ENCODE peak calls at places on chromosomes 11 and 22, in six cellular contexts. One of them, this sample, is unnamed.

GRCh38 chr22:31241936-31242335 is 29.8 kb downstream of the LIMK2 start:
- DNase-seq in stimulated activated CD4-positive, alpha-beta T cell treated with anti-CD3 and anti-CD28 coated beads, TNF-alpha, amount 100 ng/mL, for 1 hour: no peak
- DNase-seq in hypothalamus: no peak
- DNase-seq in CD14-positive monocyte: no peak
- DNase-seq in stimulated activated naive CD8-positive, alpha-beta T cell treated with anti-CD3 and anti-CD28 coated beads, Interleukin-15, Interleukin-2, amounts not matched to agents 100 U/mL and 50 U/mL, for 24 hours: no peak
- DNase-seq in activated CD8-positive, alpha-beta memory T cell treated with anti-CD3 and anti-CD28 coated beads, Interleukin-2, amount 10 ng/mL, durations not matched to agents 7 days and 5 days: no peak
- DNase-seq in this sample: no peak

GRCh38 chr11:119712006-119712405 is 17.0 kb downstream of the NECTIN1 start:
- DNase-seq in stimulated activated naive CD8-positive, alpha-beta T cell treated with anti-CD3 and anti-CD28 coated beads, Interleukin-15, Interleukin-2, amounts not matched to agents 100 U/mL and 50 U/mL, for 24 hours: no peak
- DNase-seq in hypothalamus: no peak
- DNase-seq in stimulated activated CD4-positive, alpha-beta T cell treated with anti-CD3 and anti-CD28 coated beads, TNF-alpha, amount 100 ng/mL, for 1 hour: no peak
- DNase-seq in CD14-positive monocyte: no peak
- DNase-seq in activated CD8-positive, alpha-beta memory T cell treated with anti-CD3 and anti-CD28 coated beads, Interleukin-2, amount 10 ng/mL, durations not matched to agents 7 days and 5 days: no peak
- DNase-seq in this sample: no peak

GRCh38 chr11:74024630-74025029 is 15.7 kb upstream of the UCP3 start:
- DNase-seq in stimulated activated CD4-positive, alpha-beta T cell treated with anti-CD3 and anti-CD28 coated beads, TNF-alpha, amount 100 ng/mL, for 1 hour: no peak
- DNase-seq in stimulated activated naive CD8-positive, alpha-beta T cell treated with anti-CD3 and anti-CD28 coated beads, Interleukin-15, Interleukin-2, amounts not matched to agents 100 U/mL and 50 U/mL, for 24 hours: peak; percentile 64
- DNase-seq in activated CD8-positive, alpha-beta memory T cell treated with anti-CD3 and anti-CD28 coated beads, Interleukin-2, amount 10 ng/mL, durations not matched to agents 7 days and 5 days: peak; percentile 63
- DNase-seq in CD14-positive monocyte: peak; percentile 76
- DNase-seq in hypothalamus: no peak
- DNase-seq in this sample: peak; percentile 62

GRCh38 chr22:48425091-48425506 is 1402.6 kb downstream of the BRD1 start:
- DNase-seq in stimulated activated CD4-positive, alpha-beta T cell treated with anti-CD3 and anti-CD28 coated beads, TNF-alpha, amount 100 ng/mL, for 1 hour: no peak
- DNase-seq in hypothalamus: no peak
- DNase-seq in activated CD8-positive, alpha-beta memory T cell treated with anti-CD3 and anti-CD28 coated beads, Interleukin-2, amount 10 ng/mL, durations not matched to agents 7 days and 5 days: no peak
- DNase-seq in CD14-positive monocyte: no peak
- DNase-seq in stimulated activated naive CD8-positive, alpha-beta T cell treated with anti-CD3 and anti-CD28 coated beads, Interleukin-15, Interleukin-2, amounts not matched to agents 100 U/mL and 50 U/mL, for 24 hours: no peak
- DNase-seq in this sample: no peak

GRCh38 chr11:44017443-44018126 is 30.2 kb upstream of the ACCSL start:
- DNase-seq in CD14-positive monocyte: no peak
- DNase-seq in activated CD8-positive, alpha-beta memory T cell treated with anti-CD3 and anti-CD28 coated beads, Interleukin-2, amount 10 ng/mL, durations not matched to agents 7 days and 5 days: peak; percentile 26
- DNase-seq in hypothalamus: no peak
- DNase-seq in stimulated activated CD4-positive, alpha-beta T cell treated with anti-CD3 and anti-CD28 coated beads, TNF-alpha, amount 100 ng/mL, for 1 hour: no peak
- DNase-seq in stimulated activated naive CD8-positive, alpha-beta T cell treated with anti-CD3 and anti-CD28 coated beads, Interleukin-15, Interleukin-2, amounts not matched to agents 100 U/mL and 50 U/mL, for 24 hours: no peak
- DNase-seq in this sample: no peak

GRCh38 chr11:92811341-92811740 is 158.1 kb upstream of the MTNR1B start:
- DNase-seq in CD14-positive monocyte: no peak
- DNase-seq in hypothalamus: no peak
- DNase-seq in stimulated activated naive CD8-positive, alpha-beta T cell treated with anti-CD3 and anti-CD28 coated beads, Interleukin-15, Interleukin-2, amounts not matched to agents 100 U/mL and 50 U/mL, for 24 hours: no peak
- DNase-seq in activated CD8-positive, alpha-beta memory T cell treated with anti-CD3 and anti-CD28 coated beads, Interleukin-2, amount 10 ng/mL, durations not matched to agents 7 days and 5 days: no peak
- DNase-seq in stimulated activated CD4-positive, alpha-beta T cell treated with anti-CD3 and anti-CD28 coated beads, TNF-alpha, amount 100 ng/mL, for 1 hour: no peak
- DNase-seq in this sample: no peak

GRCh38 chr11:68523743-68524142 is 63.2 kb downstream of the PPP6R3 start:
- DNase-seq in stimulated activated CD4-positive, alpha-beta T cell treated with anti-CD3 and anti-CD28 coated beads, TNF-alpha, amount 100 ng/mL, for 1 hour: no peak
- DNase-seq in CD14-positive monocyte: no peak
- DNase-seq in stimulated activated naive CD8-positive, alpha-beta T cell treated with anti-CD3 and anti-CD28 coated beads, Interleukin-15, Interleukin-2, amounts not matched to agents 100 U/mL and 50 U/mL, for 24 hours: no peak
- DNase-seq in activated CD8-positive, alpha-beta memory T cell treated with anti-CD3 and anti-CD28 coated beads, Interleukin-2, amount 10 ng/mL, durations not matched to agents 7 days and 5 days: no peak
- DNase-seq in hypothalamus: no peak
- DNase-seq in this sample: no peak

GRCh38 chr22:37209140-37209845 is 3.0 kb downstream of the SSTR3 start:
- DNase-seq in CD14-positive monocyte: peak; percentile 22
- DNase-seq in stimulated activated CD4-positive, alpha-beta T cell treated with anti-CD3 and anti-CD28 coated beads, TNF-alpha, amount 100 ng/mL, for 1 hour: no peak
- DNase-seq in activated CD8-positive, alpha-beta memory T cell treated with anti-CD3 and anti-CD28 coated beads, Interleukin-2, amount 10 ng/mL, durations not matched to agents 7 days and 5 days: no peak
- DNase-seq in hypothalamus: no peak
- DNase-seq in stimulated activated naive CD8-positive, alpha-beta T cell treated with anti-CD3 and anti-CD28 coated beads, Interleukin-15, Interleukin-2, amounts not matched to agents 100 U/mL and 50 U/mL, for 24 hours: no peak
- DNase-seq in this sample: no peak

GRCh38 chr11:71154406-71154805 is 98.0 kb downstream of the SHANK2 start:
- DNase-seq in stimulated activated naive CD8-positive, alpha-beta T cell treated with anti-CD3 and anti-CD28 coated beads, Interleukin-15, Interleukin-2, amounts not matched to agents 100 U/mL and 50 U/mL, for 24 hours: no peak
- DNase-seq in stimulated activated CD4-positive, alpha-beta T cell treated with anti-CD3 and anti-CD28 coated beads, TNF-alpha, amount 100 ng/mL, for 1 hour: no peak
- DNase-seq in hypothalamus: no peak
- DNase-seq in activated CD8-positive, alpha-beta memory T cell treated with anti-CD3 and anti-CD28 coated beads, Interleukin-2, amount 10 ng/mL, durations not matched to agents 7 days and 5 days: no peak
- DNase-seq in CD14-positive monocyte: no peak
- DNase-seq in this sample: no peak

GRCh38 chr11:27673979-27674663 is 26.1 kb downstream of the BDNF start:
- DNase-seq in stimulated activated CD4-positive, alpha-beta T cell treated with anti-CD3 and anti-CD28 coated beads, TNF-alpha, amount 100 ng/mL, for 1 hour: no peak
- DNase-seq in CD14-positive monocyte: no peak
- DNase-seq in hypothalamus: no peak
- DNase-seq in stimulated activated naive CD8-positive, alpha-beta T cell treated with anti-CD3 and anti-CD28 coated beads, Interleukin-15, Interleukin-2, amounts not matched to agents 100 U/mL and 50 U/mL, for 24 hours: no peak
- DNase-seq in activated CD8-positive, alpha-beta memory T cell treated with anti-CD3 and anti-CD28 coated beads, Interleukin-2, amount 10 ng/mL, durations not matched to agents 7 days and 5 days: no peak
- DNase-seq in this sample: no peak

GRCh38 chr11:29310706-29311342 is 706.0 kb downstream of the KCNA4 start:
- DNase-seq in stimulated activated naive CD8-positive, alpha-beta T cell treated with anti-CD3 and anti-CD28 coated beads, Interleukin-15, Interleukin-2, amounts not matched to agents 100 U/mL and 50 U/mL, for 24 hours: no peak
- DNase-seq in stimulated activated CD4-positive, alpha-beta T cell treated with anti-CD3 and anti-CD28 coated beads, TNF-alpha, amount 100 ng/mL, for 1 hour: no peak
- DNase-seq in activated CD8-positive, alpha-beta memory T cell treated with anti-CD3 and anti-CD28 coated beads, Interleukin-2, amount 10 ng/mL, durations not matched to agents 7 days and 5 days: no peak
- DNase-seq in hypothalamus: no peak
- DNase-seq in CD14-positive monocyte: no peak
- DNase-seq in this sample: no peak

GRCh38 chr11:114280696-114281095 is 15.5 kb upstream of the NNMT start:
- DNase-seq in activated CD8-positive, alpha-beta memory T cell treated with anti-CD3 and anti-CD28 coated beads, Interleukin-2, amount 10 ng/mL, durations not matched to agents 7 days and 5 days: no peak
- DNase-seq in hypothalamus: no peak
- DNase-seq in stimulated activated naive CD8-positive, alpha-beta T cell treated with anti-CD3 and anti-CD28 coated beads, Interleukin-15, Interleukin-2, amounts not matched to agents 100 U/mL and 50 U/mL, for 24 hours: peak; percentile 17
- DNase-seq in CD14-positive monocyte: no peak
- DNase-seq in stimulated activated CD4-positive, alpha-beta T cell treated with anti-CD3 and anti-CD28 coated beads, TNF-alpha, amount 100 ng/mL, for 1 hour: no peak
- DNase-seq in this sample: no peak

GRCh38 chr11:7603031-7603781 is 70.1 kb downstream of the CYB5R2 start:
- DNase-seq in stimulated activated CD4-positive, alpha-beta T cell treated with anti-CD3 and anti-CD28 coated beads, TNF-alpha, amount 100 ng/mL, for 1 hour: no peak
- DNase-seq in stimulated activated naive CD8-positive, alpha-beta T cell treated with anti-CD3 and anti-CD28 coated beads, Interleukin-15, Interleukin-2, amounts not matched to agents 100 U/mL and 50 U/mL, for 24 hours: no peak
- DNase-seq in hypothalamus: no peak
- DNase-seq in CD14-positive monocyte: no peak
- DNase-seq in activated CD8-positive, alpha-beta memory T cell treated with anti-CD3 and anti-CD28 coated beads, Interleukin-2, amount 10 ng/mL, durations not matched to agents 7 days and 5 days: no peak
- DNase-seq in this sample: no peak

GRCh38 chr22:48099671-48100070 is 1337.2 kb downstream of the TBC1D22A start:
- DNase-seq in hypothalamus: no peak
- DNase-seq in activated CD8-positive, alpha-beta memory T cell treated with anti-CD3 and anti-CD28 coated beads, Interleukin-2, amount 10 ng/mL, durations not matched to agents 7 days and 5 days: peak; percentile 8
- DNase-seq in CD14-positive monocyte: no peak
- DNase-seq in stimulated activated naive CD8-positive, alpha-beta T cell treated with anti-CD3 and anti-CD28 coated beads, Interleukin-15, Interleukin-2, amounts not matched to agents 100 U/mL and 50 U/mL, for 24 hours: no peak
- DNase-seq in stimulated activated CD4-positive, alpha-beta T cell treated with anti-CD3 and anti-CD28 coated beads, TNF-alpha, amount 100 ng/mL, for 1 hour: no peak
- DNase-seq in this sample: no peak

GRCh38 chr11:115518983-115519382 is 14.8 kb upstream of the CADM1 start:
- DNase-seq in stimulated activated naive CD8-positive, alpha-beta T cell treated with anti-CD3 and anti-CD28 coated beads, Interleukin-15, Interleukin-2, amounts not matched to agents 100 U/mL and 50 U/mL, for 24 hours: no peak
- DNase-seq in activated CD8-positive, alpha-beta memory T cell treated with anti-CD3 and anti-CD28 coated beads, Interleukin-2, amount 10 ng/mL, durations not matched to agents 7 days and 5 days: no peak
- DNase-seq in stimulated activated CD4-positive, alpha-beta T cell treated with anti-CD3 and anti-CD28 coated beads, TNF-alpha, amount 100 ng/mL, for 1 hour: no peak
- DNase-seq in CD14-positive monocyte: no peak
- DNase-seq in hypothalamus: no peak
- DNase-seq in this sample: no peak

GRCh38 chr22:18044548-18045271 is 20.3 kb upstream of the MICAL3 start:
- DNase-seq in activated CD8-positive, alpha-beta memory T cell treated with anti-CD3 and anti-CD28 coated beads, Interleukin-2, amount 10 ng/mL, durations not matched to agents 7 days and 5 days: no peak
- DNase-seq in stimulated activated CD4-positive, alpha-beta T cell treated with anti-CD3 and anti-CD28 coated beads, TNF-alpha, amount 100 ng/mL, for 1 hour: no peak
- DNase-seq in stimulated activated naive CD8-positive, alpha-beta T cell treated with anti-CD3 and anti-CD28 coated beads, Interleukin-15, Interleukin-2, amounts not matched to agents 100 U/mL and 50 U/mL, for 24 hours: no peak
- DNase-seq in CD14-positive monocyte: no peak
- DNase-seq in hypothalamus: peak; percentile 69
- DNase-seq in this sample: no peak

GRCh38 chr22:40487663-40488249 is 117.4 kb downstream of the SGSM3 start:
- DNase-seq in hypothalamus: no peak
- DNase-seq in activated CD8-positive, alpha-beta memory T cell treated with anti-CD3 and anti-CD28 coated beads, Interleukin-2, amount 10 ng/mL, durations not matched to agents 7 days and 5 days: no peak
- DNase-seq in CD14-positive monocyte: no peak
- DNase-seq in stimulated activated CD4-positive, alpha-beta T cell treated with anti-CD3 and anti-CD28 coated beads, TNF-alpha, amount 100 ng/mL, for 1 hour: no peak
- DNase-seq in stimulated activated naive CD8-positive, alpha-beta T cell treated with anti-CD3 and anti-CD28 coated beads, Interleukin-15, Interleukin-2, amounts not matched to agents 100 U/mL and 50 U/mL, for 24 hours: no peak
- DNase-seq in this sample: no peak

GRCh38 chr11:107621090-107621489 is 30.1 kb downstream of the ELMOD1 start:
- DNase-seq in CD14-positive monocyte: no peak
- DNase-seq in stimulated activated naive CD8-positive, alpha-beta T cell treated with anti-CD3 and anti-CD28 coated beads, Interleukin-15, Interleukin-2, amounts not matched to agents 100 U/mL and 50 U/mL, for 24 hours: no peak
- DNase-seq in stimulated activated CD4-positive, alpha-beta T cell treated with anti-CD3 and anti-CD28 coated beads, TNF-alpha, amount 100 ng/mL, for 1 hour: no peak
- DNase-seq in activated CD8-positive, alpha-beta memory T cell treated with anti-CD3 and anti-CD28 coated beads, Interleukin-2, amount 10 ng/mL, durations not matched to agents 7 days and 5 days: no peak
- DNase-seq in hypothalamus: no peak
- DNase-seq in this sample: no peak

This sample was measured in activated CD4-positive, alpha-beta memory T cell treated with anti-CD3 and anti-CD28 coated beads, Interleukin-2, amount 10 ng/mL, durations not matched to agents 7 days and 5 days.